ENCODE peak calls at places on chromosomes 2 and 18, in nine cellular contexts. One of them, this sample, is unnamed.

GRCh38 chr18:76134631-76135030 is 360.4 kb downstream of the ZNF516 start:
- DNase-seq in fibroblast of pulmonary artery: no peak
- DNase-seq in activated CD8-positive, alpha-beta memory T cell treated with anti-CD3 and anti-CD28 coated beads for 1 hour: no peak
- DNase-seq in progenitor cell of endocrine pancreas: no peak
- DNase-seq in D341Med: no peak
- DNase-seq in naive thymus-derived CD8-positive, alpha-beta T cell: no peak
- DNase-seq in stimulated activated CD4-positive, alpha-beta T cell treated with anti-CD3 and anti-CD28 coated beads, Interleukin-2, amount 100 ng/mL, for 24 hours: no peak
- DNase-seq in HTR-8/SVneo: no peak
- DNase-seq in astrocyte of the hippocampus: no peak
- DNase-seq in this sample: no peak

GRCh38 chr2:201907128-201907886 is 101.0 kb downstream of the CDK15 start:
- DNase-seq in progenitor cell of endocrine pancreas: no peak
- DNase-seq in activated CD8-positive, alpha-beta memory T cell treated with anti-CD3 and anti-CD28 coated beads for 1 hour: no peak
- DNase-seq in stimulated activated CD4-positive, alpha-beta T cell treated with anti-CD3 and anti-CD28 coated beads, Interleukin-2, amount 100 ng/mL, for 24 hours: no peak
- DNase-seq in astrocyte of the hippocampus: peak; percentile 77
- DNase-seq in fibroblast of pulmonary artery: no peak
- DNase-seq in naive thymus-derived CD8-positive, alpha-beta T cell: no peak
- DNase-seq in D341Med: no peak
- DNase-seq in HTR-8/SVneo: no peak
- DNase-seq in this sample: no peak

GRCh38 chr18:8515142-8515865 is 93.9 kb upstream of the RAB12 start:
- DNase-seq in astrocyte of the hippocampus: no peak
- DNase-seq in stimulated activated CD4-positive, alpha-beta T cell treated with anti-CD3 and anti-CD28 coated beads, Interleukin-2, amount 100 ng/mL, for 24 hours: no peak
- DNase-seq in activated CD8-positive, alpha-beta memory T cell treated with anti-CD3 and anti-CD28 coated beads for 1 hour: no peak
- DNase-seq in D341Med: no peak
- DNase-seq in fibroblast of pulmonary artery: no peak
- DNase-seq in progenitor cell of endocrine pancreas: no peak
- DNase-seq in HTR-8/SVneo: no peak
- DNase-seq in naive thymus-derived CD8-positive, alpha-beta T cell: no peak
- DNase-seq in this sample: no peak

GRCh38 chr2:233082934-233083755 is 23.0 kb downstream of the INPP5D start:
- DNase-seq in D341Med: no peak
- DNase-seq in stimulated activated CD4-positive, alpha-beta T cell treated with anti-CD3 and anti-CD28 coated beads, Interleukin-2, amount 100 ng/mL, for 24 hours: no peak
- DNase-seq in fibroblast of pulmonary artery: no peak
- DNase-seq in progenitor cell of endocrine pancreas: no peak
- DNase-seq in activated CD8-positive, alpha-beta memory T cell treated with anti-CD3 and anti-CD28 coated beads for 1 hour: no peak
- DNase-seq in naive thymus-derived CD8-positive, alpha-beta T cell: no peak
- DNase-seq in HTR-8/SVneo: no peak
- DNase-seq in astrocyte of the hippocampus: no peak
- DNase-seq in this sample: no peak

GRCh38 chr18:33440011-33440383 is 524 bp downstream of the CCDC178 start:
- DNase-seq in stimulated activated CD4-positive, alpha-beta T cell treated with anti-CD3 and anti-CD28 coated beads, Interleukin-2, amount 100 ng/mL, for 24 hours: no peak
- DNase-seq in fibroblast of pulmonary artery: peak; percentile 70
- DNase-seq in astrocyte of the hippocampus: peak; percentile 80
- DNase-seq in naive thymus-derived CD8-positive, alpha-beta T cell: no peak
- DNase-seq in activated CD8-positive, alpha-beta memory T cell treated with anti-CD3 and anti-CD28 coated beads for 1 hour: no peak
- DNase-seq in D341Med: peak; percentile 77
- DNase-seq in HTR-8/SVneo: no peak
- DNase-seq in progenitor cell of endocrine pancreas: peak; percentile 30
- DNase-seq in this sample: no peak

GRCh38 chr2:237689569-237690131 is 62.3 kb downstream of the LRRFIP1 start:
- DNase-seq in naive thymus-derived CD8-positive, alpha-beta T cell: no peak
- DNase-seq in progenitor cell of endocrine pancreas: no peak
- DNase-seq in activated CD8-positive, alpha-beta memory T cell treated with anti-CD3 and anti-CD28 coated beads for 1 hour: no peak
- DNase-seq in fibroblast of pulmonary artery: no peak
- DNase-seq in stimulated activated CD4-positive, alpha-beta T cell treated with anti-CD3 and anti-CD28 coated beads, Interleukin-2, amount 100 ng/mL, for 24 hours: no peak
- DNase-seq in D341Med: no peak
- DNase-seq in HTR-8/SVneo: no peak
- DNase-seq in astrocyte of the hippocampus: peak; percentile 48
- DNase-seq in this sample: no peak

GRCh38 chr2:144403940-144404339 is 116.0 kb downstream of the ZEB2 start:
- DNase-seq in HTR-8/SVneo: peak; percentile 3
- DNase-seq in D341Med: no peak
- DNase-seq in activated CD8-positive, alpha-beta memory T cell treated with anti-CD3 and anti-CD28 coated beads for 1 hour: no peak
- DNase-seq in naive thymus-derived CD8-positive, alpha-beta T cell: no peak
- DNase-seq in astrocyte of the hippocampus: no peak
- DNase-seq in stimulated activated CD4-positive, alpha-beta T cell treated with anti-CD3 and anti-CD28 coated beads, Interleukin-2, amount 100 ng/mL, for 24 hours: no peak
- DNase-seq in fibroblast of pulmonary artery: no peak
- DNase-seq in progenitor cell of endocrine pancreas: no peak
- DNase-seq in this sample: no peak

GRCh38 chr2:24919100-24919976 is 699 bp downstream of the ADCY3 start:
- DNase-seq in activated CD8-positive, alpha-beta memory T cell treated with anti-CD3 and anti-CD28 coated beads for 1 hour: peak; percentile 18
- DNase-seq in HTR-8/SVneo: peak; percentile 32
- DNase-seq in astrocyte of the hippocampus: peak; percentile 31
- DNase-seq in D341Med: peak; percentile 82
- DNase-seq in fibroblast of pulmonary artery: no peak
- DNase-seq in stimulated activated CD4-positive, alpha-beta T cell treated with anti-CD3 and anti-CD28 coated beads, Interleukin-2, amount 100 ng/mL, for 24 hours: peak; percentile 53
- DNase-seq in progenitor cell of endocrine pancreas: no peak
- DNase-seq in naive thymus-derived CD8-positive, alpha-beta T cell: peak; percentile 65
- DNase-seq in this sample: peak; percentile 34

GRCh38 chr2:128196026-128196822 is 105.2 kb downstream of the UGGT1 start:
- DNase-seq in fibroblast of pulmonary artery: peak; percentile 42
- DNase-seq in activated CD8-positive, alpha-beta memory T cell treated with anti-CD3 and anti-CD28 coated beads for 1 hour: no peak
- DNase-seq in D341Med: no peak
- DNase-seq in astrocyte of the hippocampus: peak; percentile 19
- DNase-seq in progenitor cell of endocrine pancreas: no peak
- DNase-seq in naive thymus-derived CD8-positive, alpha-beta T cell: no peak
- DNase-seq in HTR-8/SVneo: no peak
- DNase-seq in stimulated activated CD4-positive, alpha-beta T cell treated with anti-CD3 and anti-CD28 coated beads, Interleukin-2, amount 100 ng/mL, for 24 hours: no peak
- DNase-seq in this sample: no peak

GRCh38 chr2:24972315-24972958 is 682 bp upstream of the DNAJC27 start:
- DNase-seq in stimulated activated CD4-positive, alpha-beta T cell treated with anti-CD3 and anti-CD28 coated beads, Interleukin-2, amount 100 ng/mL, for 24 hours: peak; percentile 42
- DNase-seq in HTR-8/SVneo: peak; percentile 30
- DNase-seq in activated CD8-positive, alpha-beta memory T cell treated with anti-CD3 and anti-CD28 coated beads for 1 hour: peak; percentile 6
- DNase-seq in naive thymus-derived CD8-positive, alpha-beta T cell: peak; percentile 60
- DNase-seq in astrocyte of the hippocampus: peak; percentile 52
- DNase-seq in fibroblast of pulmonary artery: peak; percentile 47
- DNase-seq in progenitor cell of endocrine pancreas: no peak
- DNase-seq in D341Med: peak; percentile 38
- DNase-seq in this sample: no peak

This sample was measured in effector CD8-positive, alpha-beta T cell.